ENCODE peak calls at places on chromosomes 6 and 20, in six cellular contexts. One of them, this sample, is unnamed.
A peak's percentile ranks its signal among the peaks of the same experiment; 100 is the strongest.

GRCh38 chr6:154738561-154738961 is 5.3 kb downstream of the SCAF8 start:
- DNase-seq in testis: no peak
- DNase-seq in Peyer's patch: no peak
- DNase-seq in breast epithelium: no peak
- DNase-seq in transverse colon: no peak
- DNase-seq in suprapubic skin: no peak
- DNase-seq in this sample: no peak

GRCh38 chr6:43901330-43902230 is 131.6 kb downstream of the VEGFA start:
- DNase-seq in testis: no peak
- DNase-seq in Peyer's patch: no peak
- DNase-seq in breast epithelium: no peak
- DNase-seq in transverse colon: no peak
- DNase-seq in suprapubic skin: no peak
- DNase-seq in this sample: no peak

GRCh38 chr6:35557239-35557638 is 44.5 kb upstream of the TULP1 start:
- DNase-seq in testis: no peak
- DNase-seq in Peyer's patch: no peak
- DNase-seq in breast epithelium: no peak
- DNase-seq in transverse colon: peak; percentile 20
- DNase-seq in suprapubic skin: no peak
- DNase-seq in this sample: peak; percentile 59

GRCh38 chr20:53699085-53699717 is 105.6 kb upstream of the ZNF217 start:
- DNase-seq in testis: no peak
- DNase-seq in Peyer's patch: no peak
- DNase-seq in breast epithelium: no peak
- DNase-seq in transverse colon: no peak
- DNase-seq in suprapubic skin: peak; percentile 11
- DNase-seq in this sample: no peak

GRCh38 chr6:45714795-45715507 is 300.7 kb downstream of the CLIC5 start:
- DNase-seq in testis: peak; percentile 67
- DNase-seq in Peyer's patch: peak; percentile 38
- DNase-seq in breast epithelium: peak; percentile 47
- DNase-seq in transverse colon: peak; percentile 59
- DNase-seq in suprapubic skin: no peak
- DNase-seq in this sample: peak; percentile 52

GRCh38 chr6:79894939-79895338 is 52.4 kb downstream of the ELOVL4 start:
- DNase-seq in testis: no peak
- DNase-seq in Peyer's patch: no peak
- DNase-seq in breast epithelium: no peak
- DNase-seq in transverse colon: no peak
- DNase-seq in suprapubic skin: no peak
- DNase-seq in this sample: no peak

GRCh38 chr6:1606533-1607235 is 3.0 kb upstream of the FOXC1 start:
- DNase-seq in testis: no peak
- DNase-seq in Peyer's patch: no peak
- DNase-seq in breast epithelium: no peak
- DNase-seq in transverse colon: no peak
- DNase-seq in suprapubic skin: no peak
- DNase-seq in this sample: no peak

GRCh38 chr20:25061103-25061799 is 3.3 kb upstream of the ACSS1 start:
- DNase-seq in testis: no peak
- DNase-seq in Peyer's patch: no peak
- DNase-seq in breast epithelium: no peak
- DNase-seq in transverse colon: peak; percentile 9
- DNase-seq in suprapubic skin: no peak
- DNase-seq in this sample: no peak

GRCh38 chr20:20627471-20627870 is 85.0 kb downstream of the RALGAPA2 start:
- DNase-seq in testis: no peak
- DNase-seq in Peyer's patch: no peak
- DNase-seq in breast epithelium: no peak
- DNase-seq in transverse colon: no peak
- DNase-seq in suprapubic skin: no peak
- DNase-seq in this sample: no peak

DNA sequence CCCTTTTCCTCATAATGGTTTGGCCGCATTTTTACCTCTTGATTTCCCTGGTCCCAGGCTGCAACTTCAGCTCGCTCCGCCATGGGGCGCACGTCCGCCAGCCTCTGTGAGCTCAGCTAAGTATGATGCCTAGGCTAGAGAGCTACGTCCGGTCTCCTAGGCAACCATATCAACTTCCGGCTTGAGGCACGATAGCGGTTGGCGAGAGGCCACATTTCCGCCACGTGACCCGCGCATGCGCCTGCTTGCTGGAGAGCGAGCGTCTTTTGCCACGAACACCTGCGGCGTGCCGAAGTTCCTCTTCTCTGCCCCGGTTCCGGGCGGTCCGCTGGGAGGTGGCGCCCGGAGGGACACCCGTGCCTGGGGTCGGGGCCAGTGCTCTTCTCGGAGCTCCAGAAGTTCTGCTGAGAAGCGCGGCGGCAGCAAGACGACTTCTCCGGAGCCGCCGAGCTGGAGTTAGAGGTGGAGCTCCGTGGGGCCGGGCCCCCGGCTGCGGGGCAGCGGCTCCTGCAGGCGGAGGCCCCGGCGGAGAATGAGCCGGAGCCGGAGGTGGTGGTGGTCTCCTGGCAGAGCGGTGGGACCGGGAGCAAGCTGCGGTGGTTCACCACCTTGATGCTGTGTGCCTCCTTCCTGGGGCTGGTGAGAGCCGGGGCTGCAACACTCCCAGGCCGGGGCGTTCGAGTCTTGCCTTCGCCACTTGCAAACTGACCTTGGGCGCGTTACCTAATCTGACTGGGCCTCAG is 172.0 kb downstream of the SLC16A10 start:
- DNase-seq in testis: peak; percentile 100
- DNase-seq in Peyer's patch: peak; percentile 98
- DNase-seq in breast epithelium: peak; percentile 98
- DNase-seq in transverse colon: peak; percentile 99
- DNase-seq in suprapubic skin: peak; percentile 99
- DNase-seq in this sample: peak; percentile 100
- TF ChIP-seq POLR2A in testis: no peak
- TF ChIP-seq POLR2A in Peyer's patch: peak; percentile 76
- TF ChIP-seq POLR2A in breast epithelium: peak; percentile 41
- TF ChIP-seq POLR2A in transverse colon: peak; percentile 72
- TF ChIP-seq POLR2A in suprapubic skin: peak; percentile 73
- TF ChIP-seq POLR2A in this sample: peak; percentile 57

GRCh38 chr20:38766071-38766470 is 17.8 kb downstream of the ACTR5 start:
- DNase-seq in testis: no peak
- DNase-seq in Peyer's patch: no peak
- DNase-seq in breast epithelium: no peak
- DNase-seq in transverse colon: no peak
- DNase-seq in suprapubic skin: no peak
- DNase-seq in this sample: no peak
- H3K4me1 ChIP-seq in testis: peaks cover 3% of the 10 kb centered on the region
- H3K4me1 ChIP-seq in Peyer's patch: no peaks in the 10 kb centered on the region
- H3K4me1 ChIP-seq in breast epithelium: no peaks in the 10 kb centered on the region
- H3K4me1 ChIP-seq in transverse colon: no peaks in the 10 kb centered on the region
- H3K4me1 ChIP-seq in suprapubic skin: peaks cover 8% of the 10 kb centered on the region
- H3K4me1 ChIP-seq in this sample: no peaks in the 10 kb centered on the region

GRCh38 chr6:168326294-168327261 is 7.0 kb upstream of the DACT2 start:
- DNase-seq in testis: peak; percentile 64
- DNase-seq in Peyer's patch: no peak
- DNase-seq in breast epithelium: no peak
- DNase-seq in transverse colon: no peak
- DNase-seq in suprapubic skin: no peak
- DNase-seq in this sample: no peak
- TF ChIP-seq POLR2A in testis: no peak
- TF ChIP-seq POLR2A in Peyer's patch: no peak
- TF ChIP-seq POLR2A in breast epithelium: no peak
- TF ChIP-seq POLR2A in transverse colon: no peak
- TF ChIP-seq POLR2A in suprapubic skin: no peak
- TF ChIP-seq POLR2A in this sample: no peak

GRCh38 chr20:32070282-32070681 is 18.2 kb downstream of the HCK start:
- DNase-seq in testis: no peak
- DNase-seq in Peyer's patch: no peak
- DNase-seq in breast epithelium: no peak
- DNase-seq in transverse colon: no peak
- DNase-seq in suprapubic skin: no peak
- DNase-seq in this sample: no peak

GRCh38 chr20:32070690-32071213 is 18.7 kb downstream of the HCK start:
- DNase-seq in testis: no peak
- DNase-seq in Peyer's patch: no peak
- DNase-seq in breast epithelium: no peak
- DNase-seq in transverse colon: no peak
- DNase-seq in suprapubic skin: no peak
- DNase-seq in this sample: no peak

GRCh38 chr20:32064667-32065066 is 12.6 kb downstream of the HCK start:
- DNase-seq in testis: no peak
- DNase-seq in Peyer's patch: no peak
- DNase-seq in breast epithelium: no peak
- DNase-seq in transverse colon: no peak
- DNase-seq in suprapubic skin: no peak
- DNase-seq in this sample: no peak

GRCh38 chr20:32068174-32068573 is 16.1 kb downstream of the HCK start:
- DNase-seq in testis: no peak
- DNase-seq in Peyer's patch: no peak
- DNase-seq in breast epithelium: no peak
- DNase-seq in transverse colon: no peak
- DNase-seq in suprapubic skin: no peak
- DNase-seq in this sample: no peak

DNA sequence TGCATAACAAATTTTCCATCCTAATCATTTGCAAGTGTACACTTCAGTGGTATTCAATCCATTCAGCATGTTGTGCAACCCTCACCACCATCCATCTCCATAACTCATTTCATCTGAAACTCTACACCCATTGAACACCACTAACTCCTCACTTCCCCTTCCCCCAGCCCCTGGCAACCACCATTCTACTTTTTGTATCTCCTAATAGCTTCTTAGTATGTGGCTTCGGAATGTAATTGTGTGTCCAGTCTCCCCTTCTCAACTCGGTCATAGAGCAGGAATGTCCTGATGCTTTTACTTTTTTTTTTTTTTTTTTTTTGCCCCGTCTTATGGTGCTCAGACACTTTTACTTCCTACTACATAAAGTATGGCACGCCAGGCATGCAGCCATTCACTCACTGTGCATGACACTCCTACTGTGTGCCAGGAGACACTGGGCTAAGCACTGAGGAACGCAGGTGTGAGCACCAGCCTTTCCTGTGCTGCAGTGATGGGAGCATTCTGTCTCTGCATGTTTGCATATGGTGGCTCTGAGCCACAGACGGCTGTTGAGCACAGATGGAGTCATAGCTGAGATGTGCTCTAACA is 15.3 kb downstream of the HCK start:
- DNase-seq in testis: no peak
- DNase-seq in Peyer's patch: no peak
- DNase-seq in breast epithelium: no peak
- DNase-seq in transverse colon: no peak
- DNase-seq in suprapubic skin: no peak
- DNase-seq in this sample: no peak
- H3K4me1 ChIP-seq in testis: no peaks in the 10 kb centered on the region
- H3K4me1 ChIP-seq in Peyer's patch: no peaks in the 10 kb centered on the region
- H3K4me1 ChIP-seq in breast epithelium: no peaks in the 10 kb centered on the region
- H3K4me1 ChIP-seq in transverse colon: no peaks in the 10 kb centered on the region
- H3K4me1 ChIP-seq in suprapubic skin: no peaks in the 10 kb centered on the region
- H3K4me1 ChIP-seq in this sample: peaks cover 3% of the 10 kb centered on the region

GRCh38 chr6:166592818-166593217 is 6.3 kb upstream of the RAMACL start:
- DNase-seq in testis: no peak
- DNase-seq in Peyer's patch: no peak
- DNase-seq in breast epithelium: no peak
- DNase-seq in transverse colon: no peak
- DNase-seq in suprapubic skin: no peak
- DNase-seq in this sample: no peak

GRCh38 chr6:166596741-166597507 is 10.4 kb upstream of the RAMACL start:
- DNase-seq in testis: no peak
- DNase-seq in Peyer's patch: no peak
- DNase-seq in breast epithelium: no peak
- DNase-seq in transverse colon: no peak
- DNase-seq in suprapubic skin: no peak
- DNase-seq in this sample: no peak

GRCh38 chr6:166595949-166596348 is 9.5 kb upstream of the RAMACL start:
- DNase-seq in testis: no peak
- DNase-seq in Peyer's patch: no peak
- DNase-seq in breast epithelium: no peak
- DNase-seq in transverse colon: no peak
- DNase-seq in suprapubic skin: no peak
- DNase-seq in this sample: no peak

GRCh38 chr6:166597711-166598440 is 11.4 kb upstream of the RAMACL start:
- DNase-seq in testis: no peak
- DNase-seq in Peyer's patch: no peak
- DNase-seq in breast epithelium: no peak
- DNase-seq in transverse colon: no peak
- DNase-seq in suprapubic skin: no peak
- DNase-seq in this sample: no peak

GRCh38 chr6:166595061-166595780 is 8.7 kb upstream of the RAMACL start:
- DNase-seq in testis: no peak
- DNase-seq in Peyer's patch: no peak
- DNase-seq in breast epithelium: no peak
- DNase-seq in transverse colon: no peak
- DNase-seq in suprapubic skin: no peak
- DNase-seq in this sample: no peak
- TF ChIP-seq POLR2A in testis: no peak
- TF ChIP-seq POLR2A in Peyer's patch: no peak
- TF ChIP-seq POLR2A in breast epithelium: no peak
- TF ChIP-seq POLR2A in transverse colon: no peak
- TF ChIP-seq POLR2A in suprapubic skin: no peak
- TF ChIP-seq POLR2A in this sample: no peak

DNA sequence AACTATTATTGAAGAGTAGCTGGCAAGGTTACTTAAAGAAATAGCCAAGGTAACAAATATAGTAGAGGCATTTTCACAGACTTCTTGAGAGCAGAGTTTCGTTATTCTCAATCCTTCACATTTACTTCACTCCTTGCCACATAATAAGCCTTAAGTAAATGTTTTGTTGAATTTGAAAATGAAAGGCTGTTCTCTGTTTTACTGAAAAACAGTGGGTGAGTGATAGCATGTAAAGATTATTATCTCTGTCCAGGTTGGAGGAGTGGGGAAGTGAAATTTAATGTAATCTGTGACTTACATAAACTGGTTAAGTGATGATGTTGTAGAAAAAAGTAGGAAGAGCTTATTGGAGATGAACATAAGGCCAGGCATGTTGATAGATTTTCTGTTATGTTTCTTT is 54.9 kb downstream of the QKI start:
- DNase-seq in testis: no peak
- DNase-seq in Peyer's patch: no peak
- DNase-seq in breast epithelium: no peak
- DNase-seq in transverse colon: no peak
- DNase-seq in suprapubic skin: no peak
- DNase-seq in this sample: no peak
- H3K4me1 ChIP-seq in testis: no peaks in the 10 kb centered on the region
- H3K4me1 ChIP-seq in Peyer's patch: no peaks in the 10 kb centered on the region
- H3K4me1 ChIP-seq in breast epithelium: no peaks in the 10 kb centered on the region
- H3K4me1 ChIP-seq in transverse colon: no peaks in the 10 kb centered on the region
- H3K4me1 ChIP-seq in suprapubic skin: peaks cover 11% of the 10 kb centered on the region
- H3K4me1 ChIP-seq in this sample: peaks cover 8% of the 10 kb centered on the region

GRCh38 chr6:150865406-150866146 is at the start of gene MTHFD1L:
- DNase-seq in testis: peak; percentile 81
- DNase-seq in Peyer's patch: peak; percentile 61
- DNase-seq in breast epithelium: peak; percentile 49
- DNase-seq in transverse colon: peak; percentile 80
- DNase-seq in suprapubic skin: peak; percentile 79
- DNase-seq in this sample: peak; percentile 97
- TF ChIP-seq POLR2A in testis: no peak
- TF ChIP-seq POLR2A in Peyer's patch: no peak
- TF ChIP-seq POLR2A in breast epithelium: no peak
- TF ChIP-seq POLR2A in transverse colon: no peak
- TF ChIP-seq POLR2A in suprapubic skin: no peak
- TF ChIP-seq POLR2A in this sample: no peak

This sample was measured in upper lobe of left lung.